ENCODE peak calls at places on chromosomes 11 and 22, in six cellular contexts. B is A549; U is AG04449; W is fibroblast of the aortic adventitia; N is effector memory CD4-positive, alpha-beta T cell; L is CD8-positive, alpha-beta memory T cell. C is an unnamed sample.

GRCh38 chr11:1049431-1049891 is 12.9 kb upstream of the MUC6 start:
- DNase-seq in L (no peak), B (no peak), U (no peak), N (no peak), W (no peak), C (no peak)

GRCh38 chr22:37130031-37130430 is 19.7 kb downstream of the IL2RB start:
- DNase-seq in B (no peak), U (no peak), L (no peak), W (no peak), N (no peak), C (no peak)

GRCh38 chr11:15333407-15333806 is 218.7 kb downstream of the INSC start:
- DNase-seq in N (no peak), L (no peak), B (no peak), W (no peak), U (no peak), C (no peak)

GRCh38 chr11:69918938-69919650 is 99.9 kb upstream of the FGF3 start:
- DNase-seq in W (peak; percentile 65), N (peak; percentile 20), U (no peak), L (peak; percentile 50), B (peak; percentile 68), C (peak; percentile 49)

GRCh38 chr11:70289582-70289981 is 19.1 kb downstream of the PPFIA1 start:
- DNase-seq in L (no peak), B (no peak), U (no peak), N (no peak), W (no peak), C (no peak)

GRCh38 chr22:26395926-26396325 is 33.1 kb upstream of the ASPHD2 start:
- DNase-seq in B (no peak), W (no peak), N (no peak), U (no peak), L (no peak), C (no peak)

GRCh38 chr11:6199174-6199810 is at the start of gene OR52W1:
- DNase-seq in N (no peak), B (no peak), L (no peak), U (no peak), W (no peak), C (no peak)

GRCh38 chr11:118200497-118200896 is 24.1 kb upstream of the SCN2B start:
- DNase-seq in U (no peak), N (no peak), W (no peak), L (no peak), B (no peak), C (no peak)

GRCh38 chr11:7892059-7892699 is 38.9 kb downstream of the OR10A6 start:
- DNase-seq in L (no peak), W (peak; percentile 86), U (peak; percentile 77), B (no peak), N (no peak), C (no peak)

GRCh38 chr11:130815074-130815802 is 101.0 kb downstream of the SNX19 start:
- DNase-seq in U (no peak), B (no peak), N (no peak), L (no peak), W (no peak), C (no peak)

GRCh38 chr11:44326615-44327475 is 16.9 kb upstream of the ALX4 start:
- DNase-seq in N (no peak), W (no peak), B (no peak), U (no peak), L (no peak), C (no peak)

GRCh38 chr22:42173183-42173926 is 42.7 kb upstream of the CYP2D6 start:
- DNase-seq in B (no peak), U (no peak), N (no peak), L (no peak), W (no peak), C (no peak)

GRCh38 chr11:7589861-7590260 is 76.1 kb downstream of the PPFIBP2 start:
- DNase-seq in N (no peak), B (no peak), U (no peak), W (no peak), L (no peak), C (no peak)

GRCh38 chr11:125057370-125058060 is 5.6 kb upstream of the SLC37A2 start:
- DNase-seq in W (no peak), L (no peak), U (no peak), B (no peak), N (no peak), C (no peak)

GRCh38 chr11:44595964-44596381 is 30.5 kb downstream of the CD82 start:
- DNase-seq in B (no peak), L (no peak), W (peak; percentile 54), U (no peak), N (no peak), C (no peak)

GRCh38 chr22:46367707-46368191 is 32.2 kb downstream of the TRMU start:
- DNase-seq in U (no peak), W (peak; percentile 45), B (peak; percentile 64), N (peak; percentile 16), L (peak; percentile 67), C (peak; percentile 17)
- H3K4me3 ChIP-seq in U (no peak overlapping the region), W (no peak overlapping the region), B (no peak overlapping the region), N (peak overlapping the region; percentile 35), L (no peak overlapping the region), C (no peak overlapping the region)

GRCh38 chr11:46612326-46612725 is 4.7 kb downstream of the HARBI1 start:
- DNase-seq in N (no peak), B (no peak), U (no peak), L (no peak), W (no peak), C (no peak)
- H3K4me3 ChIP-seq in N (no peak overlapping the region), B (no peak overlapping the region), U (no peak overlapping the region), L (no peak overlapping the region), W (no peak overlapping the region), C (no peak overlapping the region)

GRCh38 chr11:67280791-67281551 is 8.1 kb upstream of the ANKRD13D start:
- DNase-seq in B (no peak), L (no peak), N (no peak), U (no peak), W (no peak), C (no peak)

GRCh38 chr11:67278939-67279588 is 10.0 kb upstream of the ANKRD13D start:
- DNase-seq in W (no peak), B (no peak), U (no peak), L (no peak), N (no peak), C (no peak)

GRCh38 chr11:67281552-67282150 is 7.5 kb upstream of the ANKRD13D start:
- DNase-seq in N (no peak), W (no peak), B (no peak), U (no peak), L (no peak), C (no peak)

GRCh38 chr11:67279589-67280340 is 9.3 kb upstream of the ANKRD13D start:
- DNase-seq in L (no peak), B (no peak), U (no peak), N (no peak), W (no peak), C (no peak)

GRCh38 chr11:67280341-67280790 is 8.7 kb upstream of the ANKRD13D start:
- DNase-seq in W (no peak), U (no peak), B (no peak), N (no peak), L (no peak), C (no peak)
- H3K4me3 ChIP-seq in W (no peak overlapping the region), U (no peak overlapping the region), B (no peak overlapping the region), N (no peak overlapping the region), L (no peak overlapping the region), C (no peak overlapping the region)

GRCh38 chr11:66598993-66599392 is 6.0 kb downstream of the CCS start:
- DNase-seq in L (no peak), B (no peak), U (no peak), W (no peak), N (no peak), C (no peak)

GRCh38 chr11:66592457-66593302 is at the start of the genes CCDC87 and CCS:
- DNase-seq in B (peak; percentile 96), U (no peak), N (peak; percentile 97), W (peak; percentile 94), L (peak; percentile 97), C (peak; percentile 93)

GRCh38 chr11:66593650-66594049 is 665 bp downstream of the CCS start:
- DNase-seq in N (no peak), W (no peak), B (no peak), L (no peak), U (no peak), C (no peak)

GRCh38 chr11:66593303-66593635 is 284 bp downstream of the CCS start:
- DNase-seq in U (no peak), N (no peak), B (no peak), W (no peak), L (no peak), C (no peak)

GRCh38 chr11:66595245-66595904 is 2.4 kb downstream of the CCS start:
- DNase-seq in U (no peak), L (peak; percentile 25), N (no peak), B (no peak), W (peak; percentile 82), C (no peak)
- H3K4me3 ChIP-seq in U (no peak overlapping the region), L (peak overlapping the region; percentile 24), N (no peak overlapping the region), B (no peak overlapping the region), W (peak overlapping the region; percentile 33), C (peak overlapping the region; percentile 13)

GRCh38 chr11:12798609-12799011 is 124.4 kb downstream of the TEAD1 start:
- DNase-seq in L (no peak), U (no peak), N (no peak), W (no peak), B (no peak), C (no peak)

GRCh38 chr11:12800032-12800671 is 125.9 kb downstream of the TEAD1 start:
- DNase-seq in B (peak; percentile 58), L (no peak), N (no peak), U (no peak), W (peak; percentile 62), C (no peak)

GRCh38 chr11:12797996-12798395 is 123.8 kb downstream of the TEAD1 start:
- DNase-seq in U (no peak), N (no peak), W (no peak), L (no peak), B (no peak), C (peak; percentile 21)

GRCh38 chr11:12801976-12802375 is 127.8 kb downstream of the TEAD1 start:
- DNase-seq in W (no peak), L (no peak), B (no peak), N (no peak), U (no peak), C (no peak)

GRCh38 chr11:12799373-12799835 is 125.2 kb downstream of the TEAD1 start:
- DNase-seq in U (no peak), B (no peak), W (no peak), N (no peak), L (no peak), C (no peak)
- H3K4me3 ChIP-seq in U (no peak overlapping the region), B (peak overlapping the region; percentile 13), W (no peak overlapping the region), N (no peak overlapping the region), L (no peak overlapping the region), C (no peak overlapping the region)

DNA sequence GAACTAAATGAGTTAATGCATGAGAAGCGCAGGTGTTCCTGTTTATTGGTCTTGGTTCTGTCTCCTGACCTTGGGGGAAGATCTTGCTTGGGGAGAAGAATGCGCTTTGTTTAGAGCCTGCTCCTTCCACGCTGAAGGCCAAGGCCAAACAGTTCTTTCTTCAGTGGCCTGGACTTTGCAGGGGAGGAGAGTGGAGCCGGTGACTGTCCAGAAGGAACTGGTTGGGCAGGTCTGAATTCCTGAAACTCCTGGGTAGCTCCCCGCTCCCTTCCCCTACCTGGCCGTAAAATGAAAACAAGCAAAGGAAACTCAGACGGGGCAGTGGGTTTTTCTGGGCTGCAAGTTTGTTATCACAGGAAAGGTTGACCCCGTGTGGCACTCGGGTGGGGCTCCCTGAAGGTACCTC is 3.6 kb downstream of the ARHGAP8 start:
- DNase-seq in N (no peak), L (no peak), U (no peak), W (no peak), B (no peak), C (no peak)
- H3K4me3 ChIP-seq in N (no peak overlapping the region), L (no peak overlapping the region), U (no peak overlapping the region), W (no peak overlapping the region), B (no peak overlapping the region), C (no peak overlapping the region)

GRCh38 chr22:28395520-28395919 is 284.1 kb downstream of the TTC28 start:
- DNase-seq in B (no peak), U (no peak), N (no peak), W (no peak), L (no peak), C (no peak)
- H3K4me3 ChIP-seq in B (no peak overlapping the region), U (no peak overlapping the region), N (no peak overlapping the region), W (no peak overlapping the region), L (no peak overlapping the region), C (no peak overlapping the region)

C was measured in Jurkat, Clone E6-1.